ENCODE peak calls at places on chromosomes 16 and 17, in six cellular contexts. G is GM12892, Q is H1, D is GM12878, Z is K562, X is HepG2. F is an unnamed sample.

GRCh38 chr17:68320943-68321557 is 29.8 kb downstream of the ARSG start:
- DNase-seq in G (no peak), Q (no peak), D (no peak), Z (no peak), X (no peak), F (no peak)

GRCh38 chr17:15963670-15964110 is 18.8 kb downstream of the ADORA2B start:
- DNase-seq in G (no peak), Q (no peak), D (no peak), Z (no peak), X (no peak), F (no peak)

GRCh38 chr16:89973654-89974335 is 25.2 kb downstream of the DEF8 start:
- DNase-seq in G (no peak), Q (no peak), D (no peak), Z (no peak), X (peak), F (no peak)

GRCh38 chr17:28365487-28365886 is 488 bp upstream of the SEBOX start:
- DNase-seq in G (no peak), Q (no peak), D (no peak), Z (no peak), X (no peak), F (no peak)

GRCh38 chr16:10876799-10877341 is at the start of gene CIITA:
- DNase-seq in G (peak), Q (no peak), D (peak), Z (no peak), X (no peak), F (peak)

GRCh38 chr16:80054656-80055055 is 454.1 kb upstream of the MAF start:
- DNase-seq in G (no peak), Q (no peak), D (no peak), Z (no peak), X (no peak), F (no peak)

GRCh38 chr16:87114832-87115231 is 202.4 kb downstream of the C16orf95 start:
- DNase-seq in G (no peak), Q (no peak), D (no peak), Z (no peak), X (no peak), F (no peak)

GRCh38 chr16:11689031-11689840 is 21.0 kb downstream of the SNN start:
- DNase-seq in G (no peak), Q (no peak), D (peak), Z (no peak), X (no peak), F (no peak)

GRCh38 chr17:19573075-19573474 is 39.4 kb downstream of the SLC47A1 start:
- DNase-seq in G (no peak), Q (no peak), D (no peak), Z (no peak), X (no peak), F (no peak)

GRCh38 chr17:72063756-72064461 is 56.9 kb upstream of the SOX9 start:
- DNase-seq in G (no peak), Q (no peak), D (no peak), Z (no peak), X (no peak), F (no peak)

GRCh38 chr17:77136420-77136767 is 4.4 kb upstream of the SEC14L1 start:
- DNase-seq in G (no peak), Q (no peak), D (no peak), Z (no peak), X (no peak), F (no peak)

GRCh38 chr17:77140878-77141767 is at the start of gene SEC14L1:
- DNase-seq in G (no peak), Q (peak), D (no peak), Z (peak), X (peak), F (no peak)

GRCh38 chr17:77133087-77133633 is 7.6 kb upstream of the SEC14L1 start:
- DNase-seq in G (no peak), Q (no peak), D (no peak), Z (no peak), X (no peak), F (no peak)

GRCh38 chr17:77140166-77140877 is 447 bp upstream of the SEC14L1 start:
- DNase-seq in G (peak), Q (peak), D (peak), Z (peak), X (peak), F (peak)

DNA sequence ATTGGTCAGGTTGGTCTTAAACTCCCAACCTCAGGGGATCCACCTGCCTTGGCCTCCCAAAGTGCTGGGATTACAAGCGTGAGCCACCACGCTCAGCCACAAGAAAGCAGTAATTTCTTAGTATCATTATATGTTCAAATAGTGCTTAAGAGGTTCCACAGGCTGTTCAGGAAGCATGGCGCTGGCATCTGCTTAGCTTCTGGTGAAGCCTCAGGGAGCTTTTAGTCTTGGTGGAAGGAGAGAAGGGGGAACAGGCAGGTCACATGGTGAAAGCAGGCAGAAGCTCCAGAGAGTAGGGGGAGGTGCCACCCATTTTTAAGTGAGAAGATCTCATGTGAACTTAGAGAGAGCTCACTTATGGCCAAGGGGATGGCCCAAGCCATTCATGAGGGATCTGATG is 3.7 kb upstream of the SEC14L1 start:
- DNase-seq in G (no peak), Q (no peak), D (no peak), Z (no peak), X (no peak), F (no peak)
- TF ChIP-seq TAF1 in G (no peak), Q (no peak), D (no peak), Z (no peak), X (no peak), F (no peak)

GRCh38 chr16:48537909-48538745 is 71.9 kb downstream of the N4BP1 start:
- DNase-seq in G (no peak), Q (peak), D (no peak), Z (no peak), X (no peak), F (no peak)
- TF ChIP-seq POLR2AphosphoS5 in G (no peak), Q (no peak), D (no peak), Z (no peak), X (no peak), F (no peak)

DNA sequence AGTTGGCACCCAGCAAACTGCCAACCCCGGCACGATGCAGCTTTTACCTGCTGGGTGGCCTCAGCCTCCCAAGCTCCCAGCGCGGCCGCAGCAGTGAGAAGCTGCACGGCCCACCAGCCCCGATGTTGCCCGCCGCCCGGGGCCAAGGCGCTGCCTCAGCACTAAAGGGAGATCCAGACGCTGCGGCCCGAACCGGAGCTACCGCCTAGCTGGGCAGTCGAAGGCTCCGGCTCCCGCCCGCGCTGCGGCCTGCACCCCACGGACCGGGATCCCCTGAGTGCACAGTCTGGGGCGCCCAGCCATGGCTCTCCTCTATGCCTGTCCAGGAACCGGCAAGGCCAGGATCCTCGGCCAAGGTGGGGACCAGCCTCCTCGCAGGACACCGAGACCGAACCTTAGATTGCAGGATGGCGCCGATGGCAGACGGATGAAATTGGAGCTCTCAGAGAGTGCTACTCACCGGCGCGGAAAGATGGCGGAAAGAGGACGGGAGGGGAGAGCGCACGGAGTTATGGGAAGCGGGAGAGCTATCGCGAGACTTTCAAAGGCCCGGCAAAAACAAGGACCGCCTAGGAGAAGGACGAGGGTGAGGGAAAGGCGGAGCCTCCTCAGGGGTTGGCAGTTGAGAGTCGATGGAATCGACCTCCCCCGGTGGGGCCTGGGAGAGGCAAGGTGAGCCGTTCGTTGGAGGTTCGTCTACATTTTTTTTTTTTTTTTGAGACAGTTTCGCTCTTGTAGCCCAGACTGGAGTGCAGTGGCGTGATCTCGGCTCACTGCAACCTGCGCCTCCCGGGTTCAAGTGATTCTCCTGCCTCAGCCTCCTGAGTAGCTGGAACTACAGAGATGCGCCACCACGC is at the start of gene RPS15A:
- DNase-seq in G (peak), Q (peak), D (peak), Z (peak), X (peak), F (peak)
- TF ChIP-seq POLR2A in G (peak), Q (peak), D (peak), Z (peak), X (peak), F (peak)

GRCh38 chr17:44922136-44922535 is 6.8 kb upstream of the GFAP start:
- DNase-seq in G (no peak), Q (no peak), D (no peak), Z (no peak), X (no peak), F (no peak)

GRCh38 chr17:44920565-44920940 is 5.3 kb upstream of the GFAP start:
- DNase-seq in G (no peak), Q (peak), D (no peak), Z (no peak), X (no peak), F (no peak)

GRCh38 chr17:44924107-44924544 is 8.8 kb upstream of the GFAP start:
- DNase-seq in G (no peak), Q (peak), D (no peak), Z (no peak), X (no peak), F (no peak)

GRCh38 chr17:44921122-44921882 is 6.0 kb upstream of the GFAP start:
- DNase-seq in G (no peak), Q (peak), D (no peak), Z (peak), X (no peak), F (no peak)

DNA sequence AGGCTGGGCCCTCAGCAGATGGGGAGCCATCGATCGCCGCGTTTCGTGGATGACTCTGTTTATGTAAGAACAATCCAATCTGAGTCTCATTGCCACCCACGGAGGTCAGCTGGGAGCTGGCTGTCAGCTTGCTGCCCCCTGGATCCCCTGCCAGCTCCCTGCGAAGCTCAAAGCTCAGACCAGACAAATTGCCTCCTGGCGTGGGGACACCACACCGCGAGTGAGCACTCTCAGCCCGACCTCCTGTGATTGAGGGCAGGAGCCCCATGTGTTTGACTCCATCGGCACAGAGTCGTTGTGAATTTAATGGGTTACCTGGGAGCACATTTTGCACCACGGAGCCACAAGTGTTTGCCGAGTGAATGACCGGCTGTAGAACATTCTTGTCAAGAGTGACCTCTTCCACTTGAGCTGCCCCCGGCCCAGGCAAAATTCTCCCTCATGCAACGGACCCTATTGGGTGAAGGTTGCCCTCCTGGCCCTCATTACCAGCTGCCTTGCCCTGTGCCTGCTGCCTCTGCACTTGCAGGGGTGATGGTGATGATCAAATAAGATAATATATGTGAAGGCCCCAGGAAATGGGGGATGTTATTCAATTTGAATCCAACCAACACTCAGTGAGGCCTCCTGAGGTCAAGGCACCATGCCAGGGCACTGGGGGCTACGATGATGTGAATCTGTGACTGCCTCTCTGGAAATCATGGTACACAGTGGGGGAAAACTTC is 7.6 kb upstream of the GFAP start:
- DNase-seq in G (no peak), Q (peak), D (no peak), Z (no peak), X (no peak), F (no peak)
- TF ChIP-seq TAF1 in G (no peak), Q (no peak), D (no peak), Z (no peak), X (no peak), F (no peak)

F was measured in GM12891.